ENCODE peak calls at places on chromosomes 11 and 22, in eight cellular contexts. Q is HepG2, N is stomach, Y is tibial nerve, B is adrenal gland, E is A549, W is IMR-90, O is prostate gland. A is an unnamed sample.

GRCh38 chr22:44632823-44633478 is 69.1 kb upstream of the PRR5 start:
- DNase-seq in W (no peak), Y (no peak), E (no peak), N (no peak), Q (no peak), O (no peak), B (no peak), A (no peak)

GRCh38 chr11:83272627-83273026 is 13.5 kb downstream of the CCDC90B start:
- DNase-seq in B (no peak), Q (no peak), O (no peak), E (no peak), Y (no peak), N (no peak), W (peak), A (no peak)

GRCh38 chr11:27700351-27701261 is at the start of gene BDNF:
- DNase-seq in E (peak), N (no peak), W (peak), O (no peak), Y (no peak), Q (no peak), B (peak), A (peak)

GRCh38 chr11:74612877-74613276 is 20.5 kb downstream of the POLD3 start:
- DNase-seq in W (peak), Q (no peak), O (peak), E (no peak), N (no peak), Y (no peak), B (no peak), A (no peak)

GRCh38 chr11:9758676-9759518 is 95.0 kb downstream of the SWAP70 start:
- DNase-seq in Q (peak), O (peak), B (peak), N (peak), Y (peak), W (peak), E (peak), A (peak)

GRCh38 chr11:128903248-128904041 is 12.3 kb downstream of the KCNJ5 start:
- DNase-seq in O (no peak), Y (no peak), B (peak), N (no peak), W (peak), Q (no peak), E (no peak), A (no peak)

GRCh38 chr11:115379528-115379927 is 124.7 kb downstream of the CADM1 start:
- DNase-seq in Y (no peak), B (no peak), O (no peak), N (no peak), E (peak), W (peak), Q (no peak), A (no peak)

GRCh38 chr22:30650508-30651116 is 15.0 kb downstream of the SLC35E4 start:
- DNase-seq in B (no peak), Y (no peak), N (peak), W (no peak), O (no peak), Q (no peak), E (no peak), A (no peak)

GRCh38 chr11:86955674-86956522 is 703 bp upstream of the FZD4 start:
- DNase-seq in Y (peak), Q (peak), N (peak), B (peak), O (peak), E (peak), W (peak), A (peak)

GRCh38 chr11:34732831-34733230 is 111.9 kb downstream of the EHF start:
- DNase-seq in Y (no peak), W (no peak), Q (peak), E (no peak), N (no peak), O (no peak), B (no peak), A (no peak)

GRCh38 chr22:46469701-46470100 is 67.7 kb downstream of the CELSR1 start:
- DNase-seq in W (no peak), N (peak), Q (peak), O (peak), E (no peak), Y (no peak), B (no peak), A (no peak)

GRCh38 chr11:84260862-84261261 is 974.7 kb upstream of the CCDC90B start:
- DNase-seq in W (no peak), B (no peak), E (no peak), O (no peak), N (no peak), Y (no peak), Q (no peak), A (no peak)

GRCh38 chr11:3058753-3059664 is 1.8 kb upstream of the CARS1 start:
- DNase-seq in Y (no peak), N (no peak), O (no peak), B (no peak), W (peak), E (peak), Q (peak), A (no peak)

GRCh38 chr11:72493426-72494108 is 59.2 kb upstream of the CLPB start:
- DNase-seq in O (no peak), E (no peak), N (no peak), W (no peak), Q (no peak), Y (no peak), B (no peak), A (no peak)

GRCh38 chr11:112961751-112962747 is 829 bp downstream of the NCAM1 start:
- DNase-seq in B (peak), Y (no peak), W (no peak), N (no peak), Q (no peak), E (no peak), O (no peak), A (peak)

GRCh38 chr11:132126973-132127900 is 756.8 kb downstream of the NTM start:
- DNase-seq in W (peak), Q (peak), B (peak), N (no peak), E (no peak), O (no peak), Y (peak), A (peak)

GRCh38 chr22:42626951-42627625 is 12.4 kb upstream of the POLDIP3 start:
- DNase-seq in N (no peak), Q (no peak), O (no peak), Y (no peak), B (no peak), W (no peak), E (no peak), A (no peak)

GRCh38 chr22:19942886-19943664 is 1.5 kb upstream of the TXNRD2 start:
- DNase-seq in Q (peak), O (peak), E (peak), N (no peak), Y (no peak), B (peak), W (peak), A (peak)

GRCh38 chr22:19943665-19944026 is 2.0 kb upstream of the TXNRD2 start:
- DNase-seq in E (peak), Y (no peak), B (peak), O (no peak), Q (peak), W (peak), N (no peak), A (no peak)

GRCh38 chr22:19941365-19942070 is at the start of the genes COMT and TXNRD2:
- DNase-seq in Y (peak), B (peak), O (peak), Q (no peak), E (peak), N (peak), W (peak), A (peak)

GRCh38 chr22:19942071-19942885 is 660 bp upstream of the TXNRD2 start:
- DNase-seq in Q (no peak), W (peak), E (peak), O (no peak), B (peak), Y (no peak), N (no peak), A (peak)

DNA sequence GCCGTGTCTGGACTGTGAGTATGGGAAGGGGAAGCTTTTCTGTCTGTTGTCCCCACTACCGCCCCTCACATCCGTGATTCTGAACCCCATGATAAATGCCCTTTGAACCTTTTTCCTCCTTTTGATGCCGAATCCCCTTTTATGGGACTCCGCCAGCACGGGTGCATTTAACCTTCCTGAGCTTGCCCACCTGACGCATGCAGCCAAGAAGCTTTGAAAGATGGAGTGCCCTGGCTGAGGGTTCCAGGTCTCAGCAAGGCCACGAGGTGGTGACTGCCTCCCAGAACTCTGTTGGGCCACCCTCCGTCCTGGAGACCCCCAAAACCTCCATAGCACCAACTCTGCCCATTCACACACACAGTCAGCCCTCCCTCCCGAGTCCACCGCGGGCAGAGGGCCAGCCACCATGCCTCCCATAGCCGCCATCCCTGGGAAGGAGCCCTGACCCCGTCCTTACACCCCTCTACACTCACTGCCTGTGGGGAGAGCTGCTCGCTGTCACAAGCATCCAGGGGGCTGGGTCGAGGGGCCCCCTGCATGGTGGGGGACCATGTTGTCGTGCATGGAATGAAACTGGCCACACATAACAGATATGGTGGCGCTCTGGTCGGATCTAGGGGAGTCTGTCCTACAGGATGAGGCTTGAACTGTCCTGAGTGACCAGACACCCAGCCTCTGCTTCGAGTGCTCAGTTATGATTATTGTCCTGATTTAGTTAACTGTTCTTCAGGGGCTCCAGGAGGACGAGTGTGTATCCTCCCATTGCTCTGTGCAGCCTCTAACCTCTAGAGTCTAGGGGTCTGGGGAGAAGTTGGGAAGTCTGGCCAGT is 822 bp upstream of the COMT start:
- DNase-seq in Q (no peak), N (no peak), W (no peak), B (no peak), E (no peak), O (no peak), Y (no peak), A (no peak)
- TF ChIP-seq POLR2A in Q (peak), N (no peak), W (no peak), B (no peak), E (no peak), O (no peak), Y (no peak), A (no peak)

DNA sequence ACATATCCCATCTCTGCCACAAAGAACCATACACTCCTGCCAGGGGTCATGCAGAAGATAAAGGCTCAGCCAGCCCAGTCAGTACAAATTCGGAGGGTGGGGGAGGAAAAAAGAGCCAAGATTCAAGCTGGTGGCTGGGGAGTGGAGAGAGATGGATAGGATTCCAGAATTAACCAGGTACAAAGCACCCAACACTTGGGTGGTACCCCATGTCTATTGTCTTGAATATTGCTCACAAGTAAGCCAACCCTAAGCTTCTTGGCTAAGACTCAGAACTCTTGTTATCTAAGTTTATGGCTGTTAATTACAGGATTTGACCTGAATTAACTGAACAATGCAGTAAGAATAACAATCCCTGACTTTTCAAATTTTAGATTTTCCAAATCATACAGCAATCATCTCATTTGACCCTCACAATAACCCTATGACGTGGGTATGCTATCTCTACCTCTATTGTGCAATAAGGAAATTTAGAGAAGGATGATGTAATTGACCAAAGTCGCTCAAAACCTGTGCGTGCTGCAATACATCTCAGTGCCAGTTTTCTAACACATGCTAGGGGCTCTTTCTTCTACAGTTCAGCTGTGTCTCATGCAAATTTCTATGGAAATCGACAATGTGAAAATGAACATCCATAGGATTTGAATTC is 39.9 kb upstream of the APLNR start:
- DNase-seq in Y (no peak), N (no peak), O (no peak), B (no peak), Q (no peak), E (no peak), W (peak), A (no peak)
- H3K27ac ChIP-seq in Y (peak), N (peak), O (no peak), B (no peak), Q (no peak), E (peak), W (peak), A (peak)

DNA sequence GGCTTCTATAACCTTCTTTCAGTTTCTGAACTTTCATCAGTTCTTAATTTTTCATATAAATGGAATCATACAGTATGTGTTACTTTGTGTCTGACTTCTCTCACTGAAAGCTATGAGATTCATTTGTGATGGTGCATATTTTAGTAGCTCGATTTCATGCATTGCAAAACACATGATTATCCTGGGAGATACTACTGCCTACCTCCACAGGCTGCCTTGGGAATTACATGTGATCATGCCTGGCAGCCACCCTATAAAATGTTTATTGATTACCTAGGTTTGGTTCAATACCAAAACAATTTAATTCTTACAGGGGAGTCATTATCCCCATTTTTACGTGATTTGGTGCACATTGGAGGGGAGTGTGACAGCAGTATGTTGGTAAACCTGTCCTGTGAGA is 34.1 kb upstream of the PAK1 start:
- DNase-seq in Y (no peak), E (no peak), Q (no peak), B (no peak), N (no peak), W (no peak), O (no peak), A (no peak)
- TF ChIP-seq CTCF in Y (no peak), E (no peak), Q (no peak), B (no peak), N (no peak), W (no peak), O (no peak), A (no peak)

GRCh38 chr22:41528132-41528766 is 16.0 kb downstream of the POLR3H start:
- DNase-seq in N (no peak), Q (no peak), O (no peak), B (no peak), W (no peak), E (no peak), Y (no peak), A (no peak)
- TF ChIP-seq POLR2A in N (no peak), Q (no peak), O (no peak), B (no peak), W (no peak), E (no peak), Y (no peak), A (no peak)